ENCODE peak calls at places on chromosomes 12 and 14, in six cellular contexts. R, G, P, M, N and U are unnamed samples. For H3K4me1, the result is how much of the 10 kb centered on the place peaks cover.

GRCh38 chr12:19912996-19913395 is 455.3 kb upstream of the PDE3A start:
- DNase-seq in R (no peak), G (no peak), P (no peak), M (no peak), N (peak), U (no peak)

GRCh38 chr14:39843881-39844280 is 411.6 kb upstream of the FBXO33 start:
- DNase-seq in R (no peak), G (no peak), P (no peak), M (no peak), N (no peak), U (no peak)

GRCh38 chr14:69260979-69261605 is 1.1 kb downstream of the GALNT16 start:
- DNase-seq in R (peak), G (no peak), P (no peak), M (peak), N (no peak), U (no peak)

GRCh38 chr12:132593521-132593920 is 16.9 kb downstream of the LRCOL1 start:
- DNase-seq in R (no peak), G (no peak), P (no peak), M (no peak), N (no peak), U (no peak)

GRCh38 chr12:29153231-29153630 is 4.2 kb downstream of the FAR2 start:
- DNase-seq in R (no peak), G (no peak), P (no peak), M (no peak), N (no peak), U (no peak)

GRCh38 chr12:2555487-2556082 is 239.2 kb upstream of the FKBP4 start:
- DNase-seq in R (no peak), G (no peak), P (no peak), M (no peak), N (no peak), U (no peak)

GRCh38 chr14:47191693-47192092 is 483.7 kb downstream of the MDGA2 start:
- DNase-seq in R (no peak), G (no peak), P (no peak), M (no peak), N (no peak), U (no peak)

GRCh38 chr14:61567838-61568571 is 127.3 kb upstream of the HIF1A start:
- DNase-seq in R (no peak), G (no peak), P (no peak), M (peak), N (no peak), U (no peak)

GRCh38 chr12:46367351-46368029 is 5.1 kb downstream of the SLC38A2 start:
- DNase-seq in R (no peak), G (no peak), P (no peak), M (no peak), N (no peak), U (no peak)

GRCh38 chr14:105173901-105174894 is 5.6 kb upstream of the JAG2 start:
- DNase-seq in R (no peak), G (no peak), P (no peak), M (no peak), N (no peak), U (no peak)

GRCh38 chr14:69129264-69129880 is 23.5 kb downstream of the DCAF5 start:
- DNase-seq in R (peak), G (peak), P (no peak), M (peak), N (peak), U (peak)

GRCh38 chr14:97878727-97879126 is 1081.5 kb downstream of the VRK1 start:
- DNase-seq in R (no peak), G (no peak), P (no peak), M (no peak), N (no peak), U (no peak)

GRCh38 chr12:5073838-5074237 is 30.2 kb downstream of the KCNA5 start:
- DNase-seq in R (peak), G (peak), P (no peak), M (peak), N (no peak), U (no peak)

GRCh38 chr12:1405619-1406018 is 188.8 kb downstream of the FBXL14 start:
- DNase-seq in R (no peak), G (no peak), P (no peak), M (no peak), N (no peak), U (no peak)

GRCh38 chr12:8779862-8780261 is 42.6 kb upstream of the A2ML1 start:
- DNase-seq in R (no peak), G (no peak), P (no peak), M (no peak), N (no peak), U (no peak)

GRCh38 chr14:92670967-92671366 is 77.5 kb downstream of the LGMN start:
- DNase-seq in R (no peak), G (no peak), P (no peak), M (no peak), N (no peak), U (no peak)

GRCh38 chr14:92676031-92676430 is 72.4 kb downstream of the LGMN start:
- DNase-seq in R (no peak), G (no peak), P (no peak), M (no peak), N (no peak), U (no peak)

GRCh38 chr14:92676448-92677086 is 71.9 kb downstream of the LGMN start:
- DNase-seq in R (no peak), G (no peak), P (no peak), M (no peak), N (no peak), U (no peak)

GRCh38 chr14:92675421-92675820 is 73.0 kb downstream of the LGMN start:
- DNase-seq in R (no peak), G (no peak), P (no peak), M (no peak), N (no peak), U (no peak)

GRCh38 chr14:92673601-92674000 is 74.8 kb downstream of the LGMN start:
- DNase-seq in R (no peak), G (no peak), P (no peak), M (no peak), N (no peak), U (no peak)
- H3K4me1 ChIP-seq in R (under half), G (under half), P (under half), M (under half), N (under half), U (under half)

DNA sequence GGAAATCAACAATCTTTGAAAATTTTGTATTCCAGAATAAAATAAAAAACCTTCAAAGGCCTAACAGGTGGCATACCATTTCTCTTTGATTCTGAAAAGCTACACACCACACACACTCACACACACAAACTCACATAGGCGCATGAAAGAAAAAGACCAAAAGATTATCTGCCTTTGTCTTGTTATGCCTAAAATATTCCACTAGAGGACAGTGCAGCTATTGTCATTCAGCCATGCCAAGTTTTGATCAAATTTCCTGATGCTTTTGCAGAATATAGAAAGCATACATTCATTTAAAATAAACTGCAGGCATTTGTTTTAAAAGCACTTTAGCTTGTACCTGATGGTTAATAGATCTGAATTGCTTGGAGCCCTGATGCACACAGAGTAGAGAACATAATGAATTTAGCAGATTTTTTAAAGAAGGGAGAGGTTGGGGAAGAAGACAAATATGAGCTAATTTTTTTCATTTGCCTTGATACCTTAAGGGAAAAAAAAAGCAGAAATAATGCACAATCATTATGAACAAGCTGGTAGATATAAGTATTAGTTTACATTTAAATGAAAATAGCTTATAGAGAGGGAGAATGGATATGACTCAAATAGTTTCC is 1766.9 kb upstream of the SEL1L start:
- DNase-seq in R (peak), G (no peak), P (no peak), M (no peak), N (peak), U (peak)
- TF ChIP-seq SIN3A in R (no peak), G (no peak), P (no peak), M (no peak), N (no peak), U (no peak)

GRCh38 chr14:77023001-77023996 is 5.2 kb downstream of the IRF2BPL start:
- DNase-seq in R (no peak), G (no peak), P (no peak), M (peak), N (peak), U (no peak)
- TF ChIP-seq CTCF in R (peak), G (peak), P (peak), M (peak), N (peak), U (no peak)

GRCh38 chr14:63470877-63471565 is 72.2 kb downstream of the PPP2R5E start:
- DNase-seq in R (no peak), G (peak), P (peak), M (no peak), N (peak), U (no peak)
- H3K4me1 ChIP-seq in R (under half), G (half or more), P (under half), M (under half), N (half or more), U (under half)

GRCh38 chr14:75547552-75548250 is 25.4 kb downstream of the BATF start:
- DNase-seq in R (no peak), G (no peak), P (no peak), M (no peak), N (no peak), U (no peak)
- TF ChIP-seq SIN3A in R (no peak), G (no peak), P (no peak), M (no peak), N (no peak), U (no peak)